ENCODE peak calls at places on chromosomes 4 and X, in seven cellular contexts. F is GM06990, O is uterus, Y is IMR-90, D is colonic mucosa, I is suprapubic skin, T is pancreas. E is an unnamed sample.

GRCh38 chr4:27176400-27176799 is 315.8 kb downstream of the STIM2 start:
- DNase-seq in F (no peak), O (no peak), Y (peak; percentile 41), D (peak; percentile 30), I (no peak), T (peak; percentile 12), E (peak; percentile 45)

GRCh38 chr4:28966982-28967381 is 1753.2 kb upstream of the PCDH7 start:
- DNase-seq in F (no peak), O (no peak), Y (peak; percentile 90), D (no peak), I (no peak), T (no peak), E (peak; percentile 25)

GRCh38 chr4:84800256-84800655 is 166.2 kb downstream of the WDFY3 start:
- DNase-seq in F (no peak), O (no peak), Y (peak; percentile 54), D (no peak), I (no peak), T (no peak), E (no peak)

GRCh38 chr4:127400736-127401346 is 231.9 kb upstream of the INTU start:
- DNase-seq in F (peak; percentile 7), O (peak; percentile 19), Y (peak; percentile 83), D (peak; percentile 56), I (peak; percentile 62), T (peak; percentile 68), E (peak; percentile 83)

GRCh38 chr4:142446965-142447474 is 399.1 kb downstream of the INPP4B start:
- DNase-seq in F (no peak), O (no peak), Y (no peak), D (no peak), I (no peak), T (no peak), E (no peak)

GRCh38 chrX:123202523-123202922 is 18.4 kb downstream of the GRIA3 start:
- DNase-seq in F (no peak), O (no peak), Y (no peak), D (no peak), I (no peak), T (no peak), E (no peak)

GRCh38 chr4:66178901-66179300 is 508.6 kb upstream of the EPHA5 start:
- DNase-seq in F (no peak), O (no peak), Y (no peak), D (no peak), I (no peak), T (no peak), E (peak; percentile 39)

GRCh38 chr4:141654098-141654497 is 17.7 kb downstream of the IL15 start:
- DNase-seq in F (no peak), O (peak; percentile 22), Y (peak; percentile 47), D (peak; percentile 54), I (peak; percentile 56), T (peak; percentile 24), E (peak; percentile 90)

GRCh38 chrX:24282381-24283121 is 31.3 kb downstream of the SUPT20HL2 start:
- DNase-seq in F (no peak), O (peak; percentile 58), Y (peak; percentile 31), D (no peak), I (no peak), T (no peak), E (peak; percentile 48)

GRCh38 chr4:84977409-84977808 is 10.9 kb upstream of the WDFY3 start:
- DNase-seq in F (no peak), O (no peak), Y (no peak), D (no peak), I (no peak), T (no peak), E (no peak)

GRCh38 chr4:1215347-1216075 is 33.4 kb downstream of the CTBP1 start:
- DNase-seq in F (peak; percentile 72), O (peak; percentile 70), Y (no peak), D (no peak), I (no peak), T (no peak), E (no peak)

GRCh38 chrX:117843749-117844148 is 272.9 kb downstream of the KLHL13 start:
- DNase-seq in F (no peak), O (no peak), Y (no peak), D (no peak), I (no peak), T (no peak), E (no peak)

GRCh38 chrX:638482-639131 is 8.0 kb downstream of the SHOX start:
- DNase-seq in F (no peak), O (no peak), Y (no peak), D (no peak), I (no peak), T (no peak), E (no peak)

GRCh38 chr4:152476796-152477195 is 59.1 kb downstream of the FBXW7 start:
- DNase-seq in F (no peak), O (no peak), Y (no peak), D (no peak), I (no peak), T (no peak), E (no peak)

DNA sequence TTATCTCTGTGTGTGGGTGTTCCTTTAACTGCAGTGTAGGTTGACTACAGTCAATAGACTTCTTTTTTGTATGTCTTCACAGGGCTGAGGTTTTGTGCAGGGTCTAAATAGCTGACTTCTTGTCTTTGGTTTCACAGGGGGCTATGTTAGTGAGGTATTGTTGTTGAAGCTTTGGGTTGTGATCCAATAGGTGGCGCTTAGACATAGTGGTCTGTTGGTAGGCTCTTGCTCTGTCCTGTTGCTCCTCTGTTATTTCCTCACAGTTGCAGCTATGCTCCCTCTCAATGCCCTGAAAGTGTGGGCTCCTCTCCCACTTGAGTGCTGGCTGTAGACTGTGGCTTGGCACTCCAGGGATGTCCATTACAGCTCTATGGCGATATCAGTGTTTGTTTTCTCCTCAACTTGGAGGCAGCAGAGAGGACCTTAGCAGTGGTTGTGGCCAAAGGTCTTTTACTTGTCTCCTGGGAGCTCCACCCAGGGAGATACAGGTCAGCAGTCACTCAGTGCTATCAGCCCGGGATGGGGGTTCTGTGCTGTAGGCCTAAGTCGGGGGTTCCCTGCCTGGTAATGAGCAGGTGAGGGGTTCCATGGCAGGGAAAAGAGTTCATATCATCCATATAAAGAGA is 14.0 kb downstream of the POF1B start:
- DNase-seq in F (no peak), O (no peak), Y (no peak), D (no peak), I (no peak), T (no peak), E (no peak)
- TF ChIP-seq CTCF in F (no peak), O (no peak), Y (no peak), D (no peak), I (no peak), T (no peak), E (no peak)

GRCh38 chr4:41540687-41541086 is 2.7 kb downstream of the LIMCH1 start:
- DNase-seq in F (no peak), O (no peak), Y (no peak), D (no peak), I (no peak), T (no peak), E (no peak)

GRCh38 chr4:41539711-41540110 is 1.8 kb downstream of the LIMCH1 start:
- DNase-seq in F (no peak), O (no peak), Y (no peak), D (no peak), I (no peak), T (no peak), E (no peak)

GRCh38 chr4:41537267-41537890 is 578 bp upstream of the LIMCH1 start:
- DNase-seq in F (no peak), O (no peak), Y (no peak), D (no peak), I (no peak), T (no peak), E (no peak)

GRCh38 chr4:41538017-41538733 is at the start of gene LIMCH1:
- DNase-seq in F (no peak), O (peak; percentile 40), Y (no peak), D (no peak), I (peak; percentile 75), T (peak; percentile 10), E (peak; percentile 22)

GRCh38 chr4:41538887-41539498 is 1.0 kb downstream of the LIMCH1 start:
- DNase-seq in F (no peak), O (no peak), Y (no peak), D (no peak), I (no peak), T (no peak), E (no peak)
- H3K4me3 ChIP-seq in F (no peak overlapping the region), O (peak overlapping the region; percentile 11), Y (no peak overlapping the region), D (no peak overlapping the region), I (no peak overlapping the region), T (no peak overlapping the region), E (no peak overlapping the region)

GRCh38 chrX:84747516-84747915 is 245.3 kb upstream of the HDX start:
- DNase-seq in F (no peak), O (no peak), Y (no peak), D (no peak), I (no peak), T (no peak), E (no peak)
- TF ChIP-seq CTCF in F (no peak), O (no peak), Y (no peak), D (no peak), I (no peak), T (no peak), E (no peak)

DNA sequence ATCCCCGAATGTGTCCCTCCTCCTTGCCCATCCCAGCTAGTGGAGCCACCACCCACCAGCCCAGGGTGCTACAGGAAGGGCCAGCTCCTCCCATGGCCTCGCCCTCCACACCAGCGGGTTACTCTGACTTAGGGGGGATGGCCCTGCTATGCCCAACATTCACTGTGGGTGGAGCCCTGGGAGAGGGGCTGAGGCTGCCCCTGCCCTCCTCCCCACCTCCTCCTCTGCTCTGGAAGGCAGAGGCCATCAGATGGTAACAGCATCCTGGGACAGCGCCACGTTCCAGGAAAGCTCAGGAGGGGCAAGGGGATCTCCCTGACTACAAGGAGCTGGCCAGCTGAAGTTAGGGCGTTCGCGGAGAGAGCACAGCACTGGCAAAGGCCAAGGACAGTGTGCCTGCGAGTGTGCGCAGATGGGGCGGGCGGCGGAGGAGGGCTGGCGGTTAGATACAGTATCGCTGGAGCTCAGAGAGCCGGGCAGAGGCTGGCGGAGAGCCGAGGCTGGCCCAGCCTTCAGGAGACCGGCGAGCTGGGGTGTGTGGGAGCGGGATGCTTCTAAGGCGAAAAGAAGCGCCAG is 1.5 kb downstream of the JAKMIP1 start:
- DNase-seq in F (no peak), O (no peak), Y (no peak), D (no peak), I (no peak), T (no peak), E (no peak)
- H3K4me3 ChIP-seq in F (no peak overlapping the region), O (no peak overlapping the region), Y (no peak overlapping the region), D (no peak overlapping the region), I (peak overlapping the region; percentile 51), T (peak overlapping the region; percentile 62), E (no peak overlapping the region)

GRCh38 chr4:173171098-173171497 is 2.5 kb downstream of the GALNT7 start:
- DNase-seq in F (no peak), O (no peak), Y (peak; percentile 52), D (no peak), I (no peak), T (no peak), E (peak; percentile 55)
- TF ChIP-seq CTCF in F (peak; percentile 21), O (no peak), Y (peak; percentile 33), D (no peak), I (no peak), T (peak; percentile 18), E (peak; percentile 45)

DNA sequence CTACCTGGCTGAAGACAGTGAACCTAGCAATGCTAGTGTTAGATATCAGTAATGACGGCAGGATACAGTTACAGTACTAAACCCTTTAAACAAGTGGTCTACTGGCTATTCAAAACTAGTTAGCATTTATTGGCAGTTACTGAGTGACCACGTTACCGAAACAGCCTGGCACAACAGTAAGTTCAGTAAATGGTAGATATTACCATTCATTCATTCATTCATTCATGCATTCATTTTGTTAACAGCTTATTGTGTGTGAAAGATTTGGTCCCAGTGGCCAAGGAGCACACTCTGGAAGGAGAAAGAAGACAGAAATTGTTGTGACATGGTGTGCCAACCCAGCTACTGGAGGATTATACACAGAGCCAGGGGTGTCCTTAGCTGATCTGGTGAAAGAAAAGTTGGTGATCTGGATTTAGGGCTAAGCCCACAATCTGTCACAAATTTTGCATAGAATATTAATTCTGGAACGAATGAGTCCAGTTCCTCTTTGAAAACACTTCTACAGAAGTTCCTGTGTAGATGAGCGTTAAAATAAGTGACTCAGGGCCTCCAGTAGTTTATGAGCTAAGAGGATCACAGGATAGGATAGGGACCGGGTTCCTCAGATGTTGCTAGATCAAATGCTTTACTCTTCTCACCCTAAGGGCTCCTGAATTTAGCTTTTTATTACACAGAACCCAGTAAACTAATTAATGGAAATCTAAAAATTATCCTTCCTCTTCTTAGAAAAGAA is 179.1 kb downstream of the CBR4 start:
- DNase-seq in F (no peak), O (no peak), Y (no peak), D (no peak), I (no peak), T (no peak), E (no peak)
- H3K4me3 ChIP-seq in F (no peak overlapping the region), O (peak overlapping the region; percentile 62), Y (no peak overlapping the region), D (no peak overlapping the region), I (peak overlapping the region; percentile 78), T (peak overlapping the region; percentile 76), E (no peak overlapping the region)

E was measured in fibroblast of pulmonary artery.